ENCODE peak calls at places on chromosome 17, in eight cellular contexts. One of them, this sample, is unnamed.

GRCh38 chr17:78357177-78357586 is 2.7 kb downstream of the SOCS3 start:
- DNase-seq in OCI-M1: no peak
- DNase-seq in stimulated activated CD4-positive, alpha-beta T cell treated with anti-CD3 and anti-CD28 coated beads, Interleukin-1b, Interleukin-23, amount 100 ng/mL, for 1 hour: no peak
- DNase-seq in occipital lobe: peak; percentile 21
- DNase-seq in GM04503: no peak
- DNase-seq in activated CD4-positive, alpha-beta T cell treated with anti-CD3 and anti-CD28 coated beads, Interleukin-2, amount 50 U/mL, for 24 hours: no peak
- DNase-seq in astrocyte of the cerebellum: no peak
- DNase-seq in NCI-H1417: no peak
- DNase-seq in this sample: no peak

GRCh38 chr17:81456798-81457197 is 55.8 kb downstream of the ACTG1 start:
- DNase-seq in OCI-M1: no peak
- DNase-seq in stimulated activated CD4-positive, alpha-beta T cell treated with anti-CD3 and anti-CD28 coated beads, Interleukin-1b, Interleukin-23, amount 100 ng/mL, for 1 hour: no peak
- DNase-seq in occipital lobe: no peak
- DNase-seq in GM04503: no peak
- DNase-seq in activated CD4-positive, alpha-beta T cell treated with anti-CD3 and anti-CD28 coated beads, Interleukin-2, amount 50 U/mL, for 24 hours: no peak
- DNase-seq in astrocyte of the cerebellum: no peak
- DNase-seq in NCI-H1417: no peak
- DNase-seq in this sample: no peak

GRCh38 chr17:46158323-46159296 is 34.6 kb downstream of the KANSL1 start:
- DNase-seq in OCI-M1: no peak
- DNase-seq in stimulated activated CD4-positive, alpha-beta T cell treated with anti-CD3 and anti-CD28 coated beads, Interleukin-1b, Interleukin-23, amount 100 ng/mL, for 1 hour: no peak
- DNase-seq in occipital lobe: no peak
- DNase-seq in GM04503: no peak
- DNase-seq in activated CD4-positive, alpha-beta T cell treated with anti-CD3 and anti-CD28 coated beads, Interleukin-2, amount 50 U/mL, for 24 hours: no peak
- DNase-seq in astrocyte of the cerebellum: no peak
- DNase-seq in NCI-H1417: no peak
- DNase-seq in this sample: no peak

GRCh38 chr17:68658999-68659780 is 58.0 kb upstream of the FAM20A start:
- DNase-seq in OCI-M1: no peak
- DNase-seq in stimulated activated CD4-positive, alpha-beta T cell treated with anti-CD3 and anti-CD28 coated beads, Interleukin-1b, Interleukin-23, amount 100 ng/mL, for 1 hour: no peak
- DNase-seq in occipital lobe: no peak
- DNase-seq in GM04503: no peak
- DNase-seq in activated CD4-positive, alpha-beta T cell treated with anti-CD3 and anti-CD28 coated beads, Interleukin-2, amount 50 U/mL, for 24 hours: no peak
- DNase-seq in astrocyte of the cerebellum: no peak
- DNase-seq in NCI-H1417: no peak
- DNase-seq in this sample: no peak

GRCh38 chr17:59634632-59635561 is 15.2 kb downstream of the CLTC start:
- DNase-seq in OCI-M1: no peak
- DNase-seq in stimulated activated CD4-positive, alpha-beta T cell treated with anti-CD3 and anti-CD28 coated beads, Interleukin-1b, Interleukin-23, amount 100 ng/mL, for 1 hour: no peak
- DNase-seq in occipital lobe: no peak
- DNase-seq in GM04503: no peak
- DNase-seq in activated CD4-positive, alpha-beta T cell treated with anti-CD3 and anti-CD28 coated beads, Interleukin-2, amount 50 U/mL, for 24 hours: no peak
- DNase-seq in astrocyte of the cerebellum: no peak
- DNase-seq in NCI-H1417: no peak
- DNase-seq in this sample: no peak

GRCh38 chr17:7097940-7098339 is 16.7 kb downstream of the ASGR2 start:
- DNase-seq in OCI-M1: peak; percentile 24
- DNase-seq in stimulated activated CD4-positive, alpha-beta T cell treated with anti-CD3 and anti-CD28 coated beads, Interleukin-1b, Interleukin-23, amount 100 ng/mL, for 1 hour: no peak
- DNase-seq in occipital lobe: no peak
- DNase-seq in GM04503: no peak
- DNase-seq in activated CD4-positive, alpha-beta T cell treated with anti-CD3 and anti-CD28 coated beads, Interleukin-2, amount 50 U/mL, for 24 hours: no peak
- DNase-seq in astrocyte of the cerebellum: no peak
- DNase-seq in NCI-H1417: no peak
- DNase-seq in this sample: no peak

GRCh38 chr17:17343160-17343735 is 40.1 kb downstream of the NT5M start:
- DNase-seq in OCI-M1: no peak
- DNase-seq in stimulated activated CD4-positive, alpha-beta T cell treated with anti-CD3 and anti-CD28 coated beads, Interleukin-1b, Interleukin-23, amount 100 ng/mL, for 1 hour: no peak
- DNase-seq in occipital lobe: no peak
- DNase-seq in GM04503: no peak
- DNase-seq in activated CD4-positive, alpha-beta T cell treated with anti-CD3 and anti-CD28 coated beads, Interleukin-2, amount 50 U/mL, for 24 hours: no peak
- DNase-seq in astrocyte of the cerebellum: no peak
- DNase-seq in NCI-H1417: no peak
- DNase-seq in this sample: no peak

GRCh38 chr17:32265192-32265895 is at the start of gene RHBDL3:
- DNase-seq in OCI-M1: no peak
- DNase-seq in stimulated activated CD4-positive, alpha-beta T cell treated with anti-CD3 and anti-CD28 coated beads, Interleukin-1b, Interleukin-23, amount 100 ng/mL, for 1 hour: no peak
- DNase-seq in occipital lobe: no peak
- DNase-seq in GM04503: no peak
- DNase-seq in activated CD4-positive, alpha-beta T cell treated with anti-CD3 and anti-CD28 coated beads, Interleukin-2, amount 50 U/mL, for 24 hours: no peak
- DNase-seq in astrocyte of the cerebellum: no peak
- DNase-seq in NCI-H1417: peak; percentile 38
- DNase-seq in this sample: no peak

GRCh38 chr17:46176975-46177374 is 16.3 kb downstream of the KANSL1 start:
- DNase-seq in OCI-M1: no peak
- DNase-seq in stimulated activated CD4-positive, alpha-beta T cell treated with anti-CD3 and anti-CD28 coated beads, Interleukin-1b, Interleukin-23, amount 100 ng/mL, for 1 hour: no peak
- DNase-seq in occipital lobe: no peak
- DNase-seq in GM04503: no peak
- DNase-seq in activated CD4-positive, alpha-beta T cell treated with anti-CD3 and anti-CD28 coated beads, Interleukin-2, amount 50 U/mL, for 24 hours: no peak
- DNase-seq in astrocyte of the cerebellum: no peak
- DNase-seq in NCI-H1417: no peak
- DNase-seq in this sample: no peak

GRCh38 chr17:76567634-76568432 is 17.8 kb downstream of the ST6GALNAC2 start:
- DNase-seq in OCI-M1: peak; percentile 75
- DNase-seq in stimulated activated CD4-positive, alpha-beta T cell treated with anti-CD3 and anti-CD28 coated beads, Interleukin-1b, Interleukin-23, amount 100 ng/mL, for 1 hour: no peak
- DNase-seq in occipital lobe: no peak
- DNase-seq in GM04503: no peak
- DNase-seq in activated CD4-positive, alpha-beta T cell treated with anti-CD3 and anti-CD28 coated beads, Interleukin-2, amount 50 U/mL, for 24 hours: no peak
- DNase-seq in astrocyte of the cerebellum: no peak
- DNase-seq in NCI-H1417: no peak
- DNase-seq in this sample: no peak

GRCh38 chr17:35257080-35257701 is 14.3 kb downstream of the SLFN5 start:
- DNase-seq in OCI-M1: no peak
- DNase-seq in stimulated activated CD4-positive, alpha-beta T cell treated with anti-CD3 and anti-CD28 coated beads, Interleukin-1b, Interleukin-23, amount 100 ng/mL, for 1 hour: no peak
- DNase-seq in occipital lobe: no peak
- DNase-seq in GM04503: no peak
- DNase-seq in activated CD4-positive, alpha-beta T cell treated with anti-CD3 and anti-CD28 coated beads, Interleukin-2, amount 50 U/mL, for 24 hours: no peak
- DNase-seq in astrocyte of the cerebellum: peak; percentile 53
- DNase-seq in NCI-H1417: peak; percentile 65
- DNase-seq in this sample: no peak

GRCh38 chr17:73969956-73970355 is 233.5 kb upstream of the RPL38 start:
- DNase-seq in OCI-M1: peak; percentile 2
- DNase-seq in stimulated activated CD4-positive, alpha-beta T cell treated with anti-CD3 and anti-CD28 coated beads, Interleukin-1b, Interleukin-23, amount 100 ng/mL, for 1 hour: no peak
- DNase-seq in occipital lobe: no peak
- DNase-seq in GM04503: no peak
- DNase-seq in activated CD4-positive, alpha-beta T cell treated with anti-CD3 and anti-CD28 coated beads, Interleukin-2, amount 50 U/mL, for 24 hours: no peak
- DNase-seq in astrocyte of the cerebellum: no peak
- DNase-seq in NCI-H1417: no peak
- DNase-seq in this sample: no peak

GRCh38 chr17:77572851-77573250 is 385.7 kb upstream of the TNRC6C start:
- DNase-seq in OCI-M1: no peak
- DNase-seq in stimulated activated CD4-positive, alpha-beta T cell treated with anti-CD3 and anti-CD28 coated beads, Interleukin-1b, Interleukin-23, amount 100 ng/mL, for 1 hour: no peak
- DNase-seq in occipital lobe: no peak
- DNase-seq in GM04503: no peak
- DNase-seq in activated CD4-positive, alpha-beta T cell treated with anti-CD3 and anti-CD28 coated beads, Interleukin-2, amount 50 U/mL, for 24 hours: no peak
- DNase-seq in astrocyte of the cerebellum: no peak
- DNase-seq in NCI-H1417: no peak
- DNase-seq in this sample: no peak

GRCh38 chr17:17837380-17837821 is 615 bp upstream of the SREBF1 start:
- DNase-seq in OCI-M1: peak; percentile 77
- DNase-seq in stimulated activated CD4-positive, alpha-beta T cell treated with anti-CD3 and anti-CD28 coated beads, Interleukin-1b, Interleukin-23, amount 100 ng/mL, for 1 hour: no peak
- DNase-seq in occipital lobe: no peak
- DNase-seq in GM04503: peak; percentile 78
- DNase-seq in activated CD4-positive, alpha-beta T cell treated with anti-CD3 and anti-CD28 coated beads, Interleukin-2, amount 50 U/mL, for 24 hours: no peak
- DNase-seq in astrocyte of the cerebellum: no peak
- DNase-seq in NCI-H1417: no peak
- DNase-seq in this sample: no peak

This sample was measured in kidney epithelial cell.